ENCODE peak calls at places on chromosomes 7 and 10, in four cellular contexts. X is astrocyte of the spinal cord, D is PC-9, E is nephron progenitor cell. S is an unnamed sample.

GRCh38 chr7:75732764-75733630 is 5.7 kb downstream of the HIP1 start:
- DNase-seq in D (no peak), E (no peak), X (peak), S (peak)

GRCh38 chr10:93438796-93439253 is 43.3 kb downstream of the MYOF start:
- DNase-seq in X (no peak), D (peak), E (peak), S (no peak)

GRCh38 chr7:25180946-25181345 is 47.3 kb downstream of the NPVF start:
- DNase-seq in X (no peak), E (no peak), D (no peak), S (no peak)

GRCh38 chr7:156074982-156075615 is 262.8 kb upstream of the SHH start:
- DNase-seq in E (no peak), D (no peak), X (no peak), S (no peak)

GRCh38 chr7:119026391-119026790 is 801.9 kb downstream of the ANKRD7 start:
- DNase-seq in E (no peak), X (no peak), D (no peak), S (no peak)

GRCh38 chr7:92835851-92836488 is 403 bp downstream of the CDK6 start:
- DNase-seq in D (peak), X (peak), E (no peak), S (peak)

GRCh38 chr7:69903410-69903809 is 305.1 kb downstream of the AUTS2 start:
- DNase-seq in E (no peak), X (no peak), D (no peak), S (no peak)

GRCh38 chr10:58264780-58265179 is 2.9 kb downstream of the IPMK start:
- DNase-seq in D (no peak), X (no peak), E (no peak), S (no peak)

GRCh38 chr7:20594023-20594422 is 21.4 kb upstream of the ABCB5 start:
- DNase-seq in E (no peak), X (no peak), D (no peak), S (no peak)

GRCh38 chr7:70836946-70837345 is 295.0 kb upstream of the GALNT17 start:
- DNase-seq in D (no peak), E (no peak), X (no peak), S (no peak)

GRCh38 chr7:151940048-151940845 is 16.0 kb upstream of the GALNTL5 start:
- DNase-seq in X (peak), D (peak), E (no peak), S (peak)

GRCh38 chr7:47045592-47045991 is 536.3 kb downstream of the TNS3 start:
- DNase-seq in E (no peak), X (no peak), D (no peak), S (no peak)

GRCh38 chr7:3510101-3511020 is 209.3 kb downstream of the SDK1 start:
- DNase-seq in E (no peak), X (peak), D (no peak), S (no peak)

GRCh38 chr7:1287629-1288225 is 55.1 kb downstream of the UNCX start:
- DNase-seq in X (no peak), E (no peak), D (no peak), S (no peak)

GRCh38 chr10:26983156-26983555 is 117.1 kb downstream of the ANKRD26 start:
- DNase-seq in X (no peak), E (no peak), D (no peak), S (no peak)

GRCh38 chr10:2488606-2489005 is 578.7 kb upstream of the PFKP start:
- DNase-seq in X (no peak), D (no peak), E (peak), S (no peak)

GRCh38 chr10:13271552-13272163 is 28.2 kb downstream of the PHYH start:
- DNase-seq in D (peak), X (no peak), E (peak), S (no peak)

GRCh38 chr10:90418869-90419652 is 438.8 kb downstream of the HTR7 start:
- DNase-seq in E (no peak), X (peak), D (peak), S (peak)

GRCh38 chr10:86218160-86218559 is 148.4 kb downstream of the GRID1 start:
- DNase-seq in E (no peak), D (no peak), X (no peak), S (no peak)

GRCh38 chr10:43259981-43260761 is 6.7 kb downstream of the RASGEF1A start:
- DNase-seq in D (no peak), X (no peak), E (no peak), S (no peak)

GRCh38 chr10:125003901-125004467 is 62.1 kb downstream of the ZRANB1 start:
- DNase-seq in D (no peak), E (no peak), X (no peak), S (no peak)

GRCh38 chr10:52031771-52032170 is 282.3 kb upstream of the DKK1 start:
- DNase-seq in X (no peak), D (no peak), E (no peak), S (no peak)

GRCh38 chr10:35639651-35640311 is 2.3 kb downstream of the FZD8 start:
- DNase-seq in D (no peak), X (peak), E (peak), S (no peak)

GRCh38 chr7:45876519-45876918 is 3.6 kb upstream of the CCDC201 start:
- DNase-seq in X (no peak), E (no peak), D (no peak), S (no peak)

GRCh38 chr10:22615819-22616499 is 98.4 kb downstream of the PIP4K2A start:
- DNase-seq in D (peak), X (no peak), E (no peak), S (no peak)

GRCh38 chr7:79452495-79453265 is 787 bp downstream of the MAGI2 start:
- DNase-seq in D (peak), E (peak), X (no peak), S (no peak)

GRCh38 chr10:133202778-133203651 is 27.0 kb upstream of the UTF1 start:
- DNase-seq in E (no peak), D (no peak), X (no peak), S (no peak)

DNA sequence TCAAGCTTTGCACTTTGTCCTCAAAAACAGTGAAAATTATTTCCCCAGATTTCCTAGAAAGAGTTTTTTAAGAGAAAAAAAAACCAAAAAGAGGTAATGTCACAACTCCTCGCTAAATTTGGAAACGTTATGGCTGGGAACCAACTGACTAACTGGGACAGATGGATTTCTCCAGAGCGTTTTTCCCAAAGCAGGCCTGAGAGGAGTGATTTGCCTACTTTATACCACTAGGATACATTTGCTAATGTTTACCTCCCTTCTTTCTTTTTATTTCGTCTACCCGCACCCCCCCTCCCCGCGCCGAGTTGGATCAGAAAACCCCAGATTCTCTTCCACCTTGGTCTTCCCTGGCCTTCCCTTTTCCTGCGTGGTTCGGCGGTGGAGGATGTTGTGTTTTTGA is 7.2 kb downstream of the CPA2 start:
- DNase-seq in X (peak), D (no peak), E (peak), S (no peak)
- TF ChIP-seq CTCF in X (no peak), D (no peak), E (no peak), S (no peak)

DNA sequence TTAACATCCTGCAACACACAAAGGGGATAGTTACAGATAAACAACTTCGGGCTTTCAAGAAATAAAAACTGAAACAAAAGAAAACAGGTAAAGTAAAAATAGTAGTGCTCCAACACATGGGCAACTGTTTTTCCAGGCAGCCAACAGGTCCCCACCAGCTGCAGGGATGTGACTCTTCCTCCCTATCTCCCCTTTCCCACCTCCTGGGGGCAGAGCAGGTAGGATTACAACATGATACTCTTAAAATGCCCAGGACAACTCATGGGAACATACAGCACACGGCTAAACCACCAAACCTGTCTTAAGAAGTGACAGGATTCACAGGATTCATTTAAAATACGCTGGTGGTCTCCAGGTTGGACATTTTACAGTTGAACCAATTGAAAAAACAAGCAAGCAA is 61.8 kb upstream of the DDC start:
- DNase-seq in E (no peak), X (no peak), D (no peak), S (no peak)
- TF ChIP-seq CTCF in E (no peak), X (no peak), D (no peak), S (no peak)

GRCh38 chr10:128498746-128499145 is 372.5 kb upstream of the MKI67 start:
- DNase-seq in E (no peak), D (no peak), X (no peak), S (no peak)

GRCh38 chr10:128499956-128500355 is 373.7 kb upstream of the MKI67 start:
- DNase-seq in D (no peak), E (no peak), X (no peak), S (no peak)

GRCh38 chr10:128497660-128498377 is 371.6 kb upstream of the MKI67 start:
- DNase-seq in D (no peak), E (no peak), X (no peak), S (no peak)

GRCh38 chr10:128499486-128499885 is 373.3 kb upstream of the MKI67 start:
- DNase-seq in D (no peak), E (no peak), X (no peak), S (no peak)

GRCh38 chr10:128498378-128498730 is 372.1 kb upstream of the MKI67 start:
- DNase-seq in E (no peak), X (no peak), D (no peak), S (no peak)
- TF ChIP-seq CTCF in E (no peak), X (no peak), D (no peak), S (no peak)

DNA sequence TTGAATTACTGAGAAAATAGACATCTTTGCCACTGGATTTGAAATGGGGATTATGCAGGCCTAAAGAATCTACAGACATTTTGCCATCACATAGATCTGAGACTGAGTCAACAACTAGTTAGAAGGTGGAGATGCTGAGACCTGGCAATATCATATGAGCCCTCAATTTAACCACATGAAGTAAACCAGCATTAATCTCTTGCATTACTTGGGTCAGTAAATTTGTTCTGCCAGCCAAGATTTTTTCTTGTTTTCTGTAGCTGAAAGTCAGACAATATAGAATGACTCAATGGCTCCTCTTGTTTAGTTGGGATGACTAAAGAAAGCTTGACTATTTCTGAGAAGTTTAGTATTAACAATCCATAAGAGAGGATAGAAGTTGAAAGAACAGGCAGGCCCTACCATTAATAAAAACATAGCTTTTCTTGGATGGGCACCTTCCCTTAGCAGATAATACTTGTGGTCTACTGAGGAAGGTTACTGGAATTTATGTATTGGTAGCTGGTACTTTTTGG is 396.7 kb upstream of the SORCS1 start:
- DNase-seq in D (no peak), X (peak), E (no peak), S (no peak)
- TF ChIP-seq CTCF in D (no peak), X (no peak), E (no peak), S (no peak)

GRCh38 chr10:104777086-104777799 is 136.2 kb downstream of the SORCS3 start:
- DNase-seq in D (no peak), E (no peak), X (no peak), S (no peak)
- TF ChIP-seq CTCF in D (no peak), E (no peak), X (no peak), S (no peak)

DNA sequence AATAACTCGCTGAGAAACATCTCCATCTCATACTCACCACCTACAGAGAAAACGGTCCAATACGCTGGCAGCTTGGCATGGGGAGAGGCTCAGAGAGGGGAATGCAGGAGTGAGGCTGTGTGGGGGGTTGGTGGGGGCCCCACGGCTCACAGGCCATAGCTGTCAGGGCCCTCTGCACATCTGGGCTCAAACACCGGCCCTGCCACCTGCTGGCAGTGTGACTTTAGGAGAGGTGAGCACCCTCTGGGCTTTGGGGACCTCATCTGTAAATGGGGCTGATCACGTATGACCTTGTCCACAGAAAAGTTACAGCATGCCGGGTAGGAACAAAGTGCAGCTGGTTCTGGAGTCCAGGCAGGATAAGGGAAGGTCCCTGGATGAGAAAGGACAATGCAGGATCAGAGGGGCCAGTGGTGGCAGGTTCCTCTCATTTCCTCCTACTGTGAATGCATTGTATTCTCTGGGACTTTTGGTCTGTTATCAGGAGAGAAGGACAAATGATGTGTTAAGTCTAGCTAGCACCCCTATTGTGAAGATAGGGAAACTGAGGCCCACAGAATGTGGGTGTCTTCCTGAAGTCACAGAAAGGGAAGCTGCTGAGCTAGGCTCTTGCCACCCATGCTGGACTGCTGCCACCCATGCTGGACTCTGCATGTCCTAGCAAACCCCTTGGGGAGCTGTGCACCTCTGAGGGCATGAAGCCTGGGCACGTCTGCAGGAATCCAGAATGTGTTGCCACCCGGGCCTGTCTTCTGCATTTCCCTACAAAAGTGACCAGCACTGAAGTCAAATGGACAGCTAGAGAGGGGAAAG is 404.6 kb downstream of the RPS24 start:
- DNase-seq in D (no peak), E (no peak), X (no peak), S (no peak)
- TF ChIP-seq CTCF in D (peak), E (no peak), X (peak), S (peak)

GRCh38 chr7:94228223-94228622 is 166.5 kb upstream of the COL1A2 start:
- DNase-seq in E (no peak), D (no peak), X (no peak), S (no peak)

GRCh38 chr7:94222516-94222915 is 172.2 kb upstream of the COL1A2 start:
- DNase-seq in E (no peak), D (no peak), X (no peak), S (no peak)

GRCh38 chr7:94228678-94229077 is 166.0 kb upstream of the COL1A2 start:
- DNase-seq in E (no peak), X (peak), D (no peak), S (no peak)

DNA sequence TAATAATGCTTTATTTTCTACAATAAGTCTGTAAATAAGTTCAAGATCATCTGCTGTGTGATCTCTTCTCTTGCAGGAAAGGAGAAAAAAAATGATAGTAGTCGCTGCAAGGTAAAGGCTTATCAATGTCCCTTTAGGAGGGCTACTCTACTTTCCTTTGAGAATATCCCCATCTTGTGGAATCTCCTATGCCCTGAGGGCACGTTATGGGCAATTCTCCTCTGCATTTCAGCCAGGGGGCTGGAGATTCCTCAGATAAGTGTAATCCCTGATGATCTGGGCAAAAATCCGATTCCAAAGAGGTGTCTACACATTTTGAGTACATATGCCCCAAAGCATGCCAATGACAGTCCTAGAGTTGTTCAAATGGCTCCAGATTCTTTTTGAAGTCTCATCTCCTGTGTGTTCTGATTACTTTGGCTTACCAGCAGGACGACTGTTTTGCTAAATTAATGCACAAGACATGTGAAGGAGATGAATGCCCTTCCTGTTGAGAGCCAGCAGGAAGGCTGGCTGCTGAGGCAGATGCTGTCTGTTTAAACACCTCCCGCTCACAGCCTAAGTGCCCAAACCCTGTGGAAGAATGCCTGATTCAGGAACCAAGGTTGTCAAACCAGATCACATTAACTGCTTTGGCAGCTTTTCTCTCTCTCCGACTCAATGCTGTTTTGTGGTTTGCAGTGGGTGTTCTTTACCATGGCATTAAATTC is 171.2 kb upstream of the COL1A2 start:
- DNase-seq in D (peak), X (peak), E (peak), S (peak)
- TF ChIP-seq CTCF in D (no peak), X (peak), E (peak), S (peak)

GRCh38 chr7:28546067-28546466 is 133.7 kb downstream of the CREB5 start:
- DNase-seq in X (no peak), E (no peak), D (no peak), S (no peak)

GRCh38 chr7:28550580-28551205 is 138.4 kb downstream of the CREB5 start:
- DNase-seq in E (no peak), X (no peak), D (no peak), S (no peak)

GRCh38 chr7:28551311-28551710 is 139.0 kb downstream of the CREB5 start:
- DNase-seq in D (no peak), X (no peak), E (no peak), S (no peak)

GRCh38 chr7:28547115-28547514 is 134.8 kb downstream of the CREB5 start:
- DNase-seq in X (no peak), D (no peak), E (no peak), S (no peak)

GRCh38 chr7:28549998-28550397 is 137.7 kb downstream of the CREB5 start:
- DNase-seq in X (no peak), E (no peak), D (no peak), S (no peak)
- TF ChIP-seq CTCF in X (no peak), E (no peak), D (no peak), S (no peak)

GRCh38 chr10:84076540-84077195 is 62.6 kb upstream of the GHITM start:
- DNase-seq in D (no peak), E (no peak), X (peak), S (peak)
- TF ChIP-seq CTCF in D (no peak), E (peak), X (peak), S (peak)

S was measured in HFFc6.